ENCODE peak calls at places on chromosome 21, in ten cellular contexts. P, J, V, K, B, X, R, I, T and L are unnamed samples.

GRCh38 chr21:42040411-42041180 is 30.4 kb upstream of the ZBTB21 start:
- DNase-seq in P (peak; percentile 79), J (no peak), V (no peak), K (peak; percentile 100), B (no peak), X (peak; percentile 99), R (no peak), I (no peak), T (peak; percentile 99), L (peak; percentile 24)

GRCh38 chr21:35586305-35586704 is 474.0 kb downstream of the SETD4 start:
- DNase-seq in P (no peak), J (no peak), V (no peak), K (no peak), B (no peak), X (no peak), R (no peak), I (no peak), T (no peak), L (no peak)

GRCh38 chr21:34078915-34079314 is 5.5 kb downstream of the MRPS6 start:
- DNase-seq in P (no peak), J (no peak), V (no peak), K (no peak), B (no peak), X (no peak), R (no peak), I (no peak), T (no peak), L (no peak)

GRCh38 chr21:30306821-30307330 is 13.2 kb downstream of the KRTAP26-1 start:
- DNase-seq in P (no peak), J (no peak), V (peak; percentile 73), K (no peak), B (no peak), X (no peak), R (no peak), I (no peak), T (no peak), L (no peak)

GRCh38 chr21:42232176-42232825 is 13.4 kb downstream of the ABCG1 start:
- DNase-seq in P (no peak), J (no peak), V (no peak), K (no peak), B (peak; percentile 32), X (no peak), R (no peak), I (no peak), T (no peak), L (peak; percentile 26)

GRCh38 chr21:45408271-45408791 is 3.4 kb downstream of the COL18A1 start:
- DNase-seq in P (no peak), J (no peak), V (no peak), K (no peak), B (no peak), X (no peak), R (no peak), I (no peak), T (no peak), L (peak; percentile 39)

GRCh38 chr21:37983336-37984095 is 67.3 kb upstream of the KCNJ6 start:
- DNase-seq in P (no peak), J (no peak), V (no peak), K (peak; percentile 79), B (no peak), X (no peak), R (no peak), I (no peak), T (peak; percentile 15), L (no peak)

GRCh38 chr21:46125846-46126301 is 28.0 kb downstream of the COL6A2 start:
- DNase-seq in P (no peak), J (no peak), V (no peak), K (no peak), B (no peak), X (no peak), R (peak; percentile 17), I (no peak), T (no peak), L (peak; percentile 39)

GRCh38 chr21:44847261-44848056 is 26.0 kb downstream of the PTTG1IP start:
- DNase-seq in P (no peak), J (no peak), V (no peak), K (no peak), B (no peak), X (no peak), R (no peak), I (no peak), T (no peak), L (no peak)

GRCh38 chr21:21688877-21689276 is 690.7 kb downstream of the NCAM2 start:
- DNase-seq in P (no peak), J (no peak), V (no peak), K (peak; percentile 43), B (no peak), X (peak; percentile 53), R (no peak), I (peak; percentile 28), T (no peak), L (no peak)

GRCh38 chr21:43578677-43579313 is 80.5 kb downstream of the HSF2BP start:
- DNase-seq in P (no peak), J (no peak), V (no peak), K (no peak), B (no peak), X (peak; percentile 50), R (no peak), I (no peak), T (no peak), L (no peak)

GRCh38 chr21:14952916-14953315 is 111.9 kb downstream of the NRIP1 start:
- DNase-seq in P (no peak), J (no peak), V (no peak), K (no peak), B (no peak), X (no peak), R (no peak), I (no peak), T (no peak), L (no peak)

GRCh38 chr21:34989337-34990151 is 59.6 kb downstream of the RUNX1 start:
- DNase-seq in P (no peak), J (no peak), V (no peak), K (no peak), B (no peak), X (peak; percentile 65), R (no peak), I (no peak), T (no peak), L (no peak)

GRCh38 chr21:35212393-35213127 is 163.5 kb upstream of the RUNX1 start:
- DNase-seq in P (no peak), J (no peak), V (no peak), K (peak; percentile 86), B (no peak), X (peak; percentile 61), R (no peak), I (no peak), T (no peak), L (no peak)

GRCh38 chr21:35170818-35171217 is 121.7 kb upstream of the RUNX1 start:
- DNase-seq in P (no peak), J (no peak), V (no peak), K (no peak), B (no peak), X (no peak), R (no peak), I (no peak), T (no peak), L (no peak)

GRCh38 chr21:35984654-35985366 is 75.5 kb downstream of the SETD4 start:
- DNase-seq in P (no peak), J (no peak), V (no peak), K (no peak), B (no peak), X (no peak), R (no peak), I (no peak), T (no peak), L (no peak)

GRCh38 chr21:15592271-15592860 is 137.4 kb upstream of the USP25 start:
- DNase-seq in P (peak; percentile 21), J (no peak), V (peak; percentile 2), K (peak; percentile 41), B (peak; percentile 74), X (peak; percentile 56), R (no peak), I (peak; percentile 66), T (no peak), L (no peak)

GRCh38 chr21:41361053-41361785 is 608 bp upstream of the MX2 start:
- DNase-seq in P (no peak), J (no peak), V (no peak), K (no peak), B (no peak), X (no peak), R (no peak), I (no peak), T (no peak), L (no peak)

GRCh38 chr21:26070822-26071425 is 99.6 kb downstream of the APP start:
- DNase-seq in P (no peak), J (no peak), V (peak; percentile 60), K (peak; percentile 79), B (peak; percentile 49), X (peak; percentile 66), R (no peak), I (no peak), T (no peak), L (peak; percentile 64)

GRCh38 chr21:38834725-38835124 is 29.0 kb downstream of the ETS2 start:
- DNase-seq in P (no peak), J (no peak), V (no peak), K (no peak), B (peak; percentile 51), X (no peak), R (no peak), I (no peak), T (no peak), L (no peak)

GRCh38 chr21:46226146-46226545 is 2.4 kb downstream of the LSS start:
- DNase-seq in P (no peak), J (no peak), V (no peak), K (no peak), B (no peak), X (peak; percentile 10), R (peak; percentile 56), I (no peak), T (no peak), L (no peak)

GRCh38 chr21:42666023-42666747 is 12.8 kb downstream of the PDE9A start:
- DNase-seq in P (no peak), J (no peak), V (peak; percentile 8), K (no peak), B (no peak), X (peak; percentile 40), R (no peak), I (no peak), T (no peak), L (no peak)

GRCh38 chr21:36852293-36852692 is 114.2 kb downstream of the HLCS start:
- DNase-seq in P (no peak), J (no peak), V (peak; percentile 32), K (no peak), B (no peak), X (no peak), R (no peak), I (no peak), T (no peak), L (no peak)

GRCh38 chr21:44931137-44931500 is 8.7 kb upstream of the SLX9 start:
- DNase-seq in P (no peak), J (no peak), V (no peak), K (peak; percentile 40), B (no peak), X (peak; percentile 75), R (no peak), I (peak; percentile 34), T (no peak), L (peak; percentile 66)